ENCODE peak calls at places on chromosome 18, in five cellular contexts. One of them, this sample, is unnamed.

GRCh38 chr18:79388043-79388442 is 7.7 kb upstream of the NFATC1 start:
- DNase-seq in GM12865: no peak
- DNase-seq in AG04449: no peak
- DNase-seq in brain microvascular endothelial cell: no peak
- DNase-seq in body of pancreas: no peak
- DNase-seq in this sample: no peak

GRCh38 chr18:57586243-57587049 is at the start of gene FECH:
- DNase-seq in body of pancreas: peak
- DNase-seq in GM12865: peak
- DNase-seq in AG04449: no peak
- DNase-seq in brain microvascular endothelial cell: peak
- DNase-seq in this sample: peak

GRCh38 chr18:45287531-45287930 is 327.7 kb upstream of the SLC14A2 start:
- DNase-seq in brain microvascular endothelial cell: no peak
- DNase-seq in AG04449: no peak
- DNase-seq in body of pancreas: peak
- DNase-seq in GM12865: no peak
- DNase-seq in this sample: peak

GRCh38 chr18:8754995-8755955 is 49.9 kb downstream of the MTCL1 start:
- DNase-seq in body of pancreas: peak
- DNase-seq in GM12865: peak
- DNase-seq in AG04449: peak
- DNase-seq in brain microvascular endothelial cell: peak
- DNase-seq in this sample: no peak

GRCh38 chr18:64103979-64104378 is 44.9 kb downstream of the LINC00305 start:
- DNase-seq in GM12865: no peak
- DNase-seq in AG04449: no peak
- DNase-seq in brain microvascular endothelial cell: no peak
- DNase-seq in body of pancreas: no peak
- DNase-seq in this sample: no peak

GRCh38 chr18:35201502-35201901 is 39.3 kb upstream of the ZNF397 start:
- DNase-seq in AG04449: no peak
- DNase-seq in body of pancreas: no peak
- DNase-seq in brain microvascular endothelial cell: no peak
- DNase-seq in GM12865: no peak
- DNase-seq in this sample: no peak

GRCh38 chr18:57925706-57926105 is 118.3 kb upstream of the NEDD4L start:
- DNase-seq in brain microvascular endothelial cell: no peak
- DNase-seq in AG04449: peak
- DNase-seq in GM12865: no peak
- DNase-seq in body of pancreas: no peak
- DNase-seq in this sample: no peak

GRCh38 chr18:77132369-77133050 is at the start of gene MBP:
- DNase-seq in brain microvascular endothelial cell: no peak
- DNase-seq in body of pancreas: peak
- DNase-seq in GM12865: peak
- DNase-seq in AG04449: no peak
- DNase-seq in this sample: peak

GRCh38 chr18:33804258-33804657 is 226.2 kb downstream of the ASXL3 start:
- DNase-seq in GM12865: no peak
- DNase-seq in AG04449: no peak
- DNase-seq in body of pancreas: peak
- DNase-seq in brain microvascular endothelial cell: peak
- DNase-seq in this sample: no peak

GRCh38 chr18:25047983-25048382 is 304.0 kb downstream of the ZNF521 start:
- DNase-seq in AG04449: no peak
- DNase-seq in body of pancreas: no peak
- DNase-seq in GM12865: no peak
- DNase-seq in brain microvascular endothelial cell: no peak
- DNase-seq in this sample: no peak

GRCh38 chr18:44309185-44309584 is 371.5 kb upstream of the SETBP1 start:
- DNase-seq in body of pancreas: no peak
- DNase-seq in brain microvascular endothelial cell: no peak
- DNase-seq in GM12865: no peak
- DNase-seq in AG04449: peak
- DNase-seq in this sample: no peak

GRCh38 chr18:46250084-46250811 is 146.1 kb downstream of the HAUS1 start:
- DNase-seq in brain microvascular endothelial cell: peak
- DNase-seq in GM12865: peak
- DNase-seq in AG04449: peak
- DNase-seq in body of pancreas: peak
- DNase-seq in this sample: peak

GRCh38 chr18:43161528-43161927 is 46.0 kb upstream of the RIT2 start:
- DNase-seq in brain microvascular endothelial cell: peak
- DNase-seq in GM12865: no peak
- DNase-seq in AG04449: no peak
- DNase-seq in body of pancreas: no peak
- DNase-seq in this sample: no peak

GRCh38 chr18:54444309-54444914 is 86.7 kb downstream of the C18orf54 start:
- DNase-seq in AG04449: peak
- DNase-seq in GM12865: peak
- DNase-seq in body of pancreas: peak
- DNase-seq in brain microvascular endothelial cell: peak
- DNase-seq in this sample: peak

GRCh38 chr18:45954070-45954712 is 12.9 kb downstream of the EPG5 start:
- DNase-seq in GM12865: no peak
- DNase-seq in brain microvascular endothelial cell: peak
- DNase-seq in body of pancreas: no peak
- DNase-seq in AG04449: peak
- DNase-seq in this sample: no peak

GRCh38 chr18:35203001-35203553 is 37.8 kb upstream of the ZNF397 start:
- DNase-seq in AG04449: no peak
- DNase-seq in body of pancreas: no peak
- DNase-seq in brain microvascular endothelial cell: no peak
- DNase-seq in GM12865: no peak
- DNase-seq in this sample: no peak

GRCh38 chr18:33210575-33211189 is 229.8 kb downstream of the CCDC178 start:
- DNase-seq in brain microvascular endothelial cell: peak
- DNase-seq in GM12865: peak
- DNase-seq in body of pancreas: no peak
- DNase-seq in AG04449: no peak
- DNase-seq in this sample: no peak

GRCh38 chr18:80229342-80229741 is 18.0 kb downstream of the PARD6G start:
- DNase-seq in brain microvascular endothelial cell: no peak
- DNase-seq in AG04449: no peak
- DNase-seq in GM12865: no peak
- DNase-seq in body of pancreas: no peak
- DNase-seq in this sample: no peak

GRCh38 chr18:43482600-43482999 is 205.3 kb upstream of the SYT4 start:
- DNase-seq in GM12865: no peak
- DNase-seq in body of pancreas: no peak
- DNase-seq in AG04449: no peak
- DNase-seq in brain microvascular endothelial cell: no peak
- DNase-seq in this sample: no peak

GRCh38 chr18:24741961-24742738 is 281.7 kb downstream of the HRH4 start:
- DNase-seq in AG04449: no peak
- DNase-seq in brain microvascular endothelial cell: no peak
- DNase-seq in GM12865: no peak
- DNase-seq in body of pancreas: no peak
- DNase-seq in this sample: no peak

GRCh38 chr18:79395761-79396404 is at the start of gene NFATC1:
- DNase-seq in AG04449: no peak
- DNase-seq in GM12865: peak
- DNase-seq in body of pancreas: peak
- DNase-seq in brain microvascular endothelial cell: peak
- DNase-seq in this sample: peak

GRCh38 chr18:2914185-2914584 is 67.4 kb downstream of the EMILIN2 start:
- DNase-seq in AG04449: no peak
- DNase-seq in brain microvascular endothelial cell: no peak
- DNase-seq in body of pancreas: no peak
- DNase-seq in GM12865: no peak
- DNase-seq in this sample: peak

GRCh38 chr18:79069792-79070151 is 578 bp downstream of the ATP9B start:
- DNase-seq in brain microvascular endothelial cell: no peak
- DNase-seq in AG04449: no peak
- DNase-seq in GM12865: no peak
- DNase-seq in body of pancreas: no peak
- DNase-seq in this sample: no peak

GRCh38 chr18:68925268-68925667 is 127.4 kb downstream of the CCDC102B start:
- DNase-seq in brain microvascular endothelial cell: no peak
- DNase-seq in AG04449: no peak
- DNase-seq in GM12865: peak
- DNase-seq in body of pancreas: no peak
- DNase-seq in this sample: no peak

GRCh38 chr18:33440011-33440383 is 524 bp downstream of the CCDC178 start:
- DNase-seq in GM12865: peak
- DNase-seq in AG04449: peak
- DNase-seq in brain microvascular endothelial cell: peak
- DNase-seq in body of pancreas: peak
- DNase-seq in this sample: peak

GRCh38 chr18:32911660-32912284 is 138.9 kb upstream of the KLHL14 start:
- DNase-seq in brain microvascular endothelial cell: no peak
- DNase-seq in body of pancreas: no peak
- DNase-seq in AG04449: no peak
- DNase-seq in GM12865: no peak
- DNase-seq in this sample: no peak

GRCh38 chr18:35289293-35290069 is 548 bp downstream of the ZSCAN30 start:
- DNase-seq in GM12865: peak
- DNase-seq in AG04449: no peak
- DNase-seq in brain microvascular endothelial cell: no peak
- DNase-seq in body of pancreas: peak
- DNase-seq in this sample: no peak

DNA sequence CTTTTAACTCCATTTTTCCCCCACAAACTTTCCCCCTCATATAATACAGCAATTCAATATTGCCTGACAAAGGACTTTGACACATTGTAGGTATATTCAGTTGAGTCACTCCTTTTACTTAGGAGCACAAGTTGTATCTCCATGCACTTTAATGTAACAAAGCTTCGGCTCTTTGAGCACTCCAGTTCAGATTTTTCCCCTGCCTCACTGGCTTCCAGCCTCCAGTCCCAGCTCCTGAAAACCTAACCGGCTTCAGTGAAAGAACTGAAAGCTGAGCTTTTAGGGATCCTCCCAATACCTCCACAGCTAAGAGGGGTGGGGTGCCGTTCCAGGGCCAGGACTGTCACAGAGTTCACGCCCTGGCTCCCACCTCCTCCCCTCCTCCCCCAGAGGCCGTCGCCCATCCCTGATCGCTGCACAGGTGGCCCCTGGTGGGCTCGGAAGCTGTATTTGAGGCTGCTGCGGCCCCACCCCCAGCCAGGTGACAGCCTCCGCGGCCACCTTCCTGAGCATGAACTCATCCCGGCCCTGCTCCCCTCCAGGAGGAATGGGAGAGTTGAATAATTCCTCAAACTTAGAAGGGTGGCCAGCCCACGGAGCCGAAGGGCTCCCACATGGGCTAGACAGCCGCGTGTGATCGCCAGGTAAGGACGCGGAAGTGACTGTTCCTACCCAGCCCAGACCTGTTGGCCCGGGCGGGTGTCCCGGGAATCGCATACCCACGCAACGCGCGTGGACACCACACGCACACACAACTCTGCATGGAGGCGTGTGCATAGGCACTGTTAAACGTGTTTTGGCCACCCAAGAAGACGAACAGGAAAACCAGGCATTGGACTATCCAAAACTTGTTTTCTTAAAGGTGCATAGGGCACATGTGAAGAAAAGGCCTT is 1.8 kb downstream of the MYO5B start:
- DNase-seq in AG04449: no peak
- DNase-seq in GM12865: no peak
- DNase-seq in brain microvascular endothelial cell: no peak
- DNase-seq in body of pancreas: peak
- DNase-seq in this sample: no peak
- H3K4me3 ChIP-seq in AG04449: no peak
- H3K4me3 ChIP-seq in GM12865: no peak
- H3K4me3 ChIP-seq in brain microvascular endothelial cell: no peak
- H3K4me3 ChIP-seq in body of pancreas: peak
- H3K4me3 ChIP-seq in this sample: no peak

DNA sequence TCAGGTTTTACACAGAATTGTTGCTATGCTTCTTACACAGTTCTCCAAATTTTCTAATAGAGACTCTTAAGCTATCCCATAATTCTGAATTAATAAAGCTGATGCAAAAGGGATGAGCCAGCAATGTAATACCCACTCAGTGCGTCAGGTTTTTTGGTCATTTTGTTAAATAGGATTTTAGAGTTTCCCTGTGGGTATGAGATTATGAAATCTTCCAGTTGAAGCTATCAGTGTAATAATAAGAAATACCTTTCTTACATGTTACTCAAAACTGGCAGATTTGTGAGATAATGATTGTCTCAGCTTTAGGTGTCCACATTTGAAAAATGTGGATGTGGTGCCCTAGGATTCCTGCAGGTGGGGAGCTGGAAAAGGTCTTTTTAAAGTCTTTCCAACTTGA is 44.5 kb downstream of the SOCS6 start:
- DNase-seq in body of pancreas: no peak
- DNase-seq in GM12865: no peak
- DNase-seq in AG04449: no peak
- DNase-seq in brain microvascular endothelial cell: no peak
- DNase-seq in this sample: no peak
- TF ChIP-seq CTCF in body of pancreas: no peak
- TF ChIP-seq CTCF in GM12865: no peak
- TF ChIP-seq CTCF in AG04449: no peak
- TF ChIP-seq CTCF in brain microvascular endothelial cell: no peak
- TF ChIP-seq CTCF in this sample: no peak

GRCh38 chr18:48921305-48922202 is 29.2 kb downstream of the SMAD7 start:
- DNase-seq in brain microvascular endothelial cell: no peak
- DNase-seq in AG04449: no peak
- DNase-seq in body of pancreas: no peak
- DNase-seq in GM12865: no peak
- DNase-seq in this sample: no peak

GRCh38 chr18:48924621-48925601 is 25.9 kb downstream of the SMAD7 start:
- DNase-seq in AG04449: no peak
- DNase-seq in body of pancreas: no peak
- DNase-seq in brain microvascular endothelial cell: no peak
- DNase-seq in GM12865: no peak
- DNase-seq in this sample: no peak

GRCh38 chr18:48922801-48923730 is 27.7 kb downstream of the SMAD7 start:
- DNase-seq in AG04449: peak
- DNase-seq in GM12865: peak
- DNase-seq in body of pancreas: peak
- DNase-seq in brain microvascular endothelial cell: peak
- DNase-seq in this sample: peak

GRCh38 chr18:48922203-48922800 is 28.5 kb downstream of the SMAD7 start:
- DNase-seq in GM12865: no peak
- DNase-seq in body of pancreas: no peak
- DNase-seq in brain microvascular endothelial cell: no peak
- DNase-seq in AG04449: no peak
- DNase-seq in this sample: no peak

GRCh38 chr18:48923746-48924580 is 26.8 kb downstream of the SMAD7 start:
- DNase-seq in AG04449: no peak
- DNase-seq in GM12865: peak
- DNase-seq in brain microvascular endothelial cell: no peak
- DNase-seq in body of pancreas: no peak
- DNase-seq in this sample: no peak
- H3K4me3 ChIP-seq in AG04449: no peak
- H3K4me3 ChIP-seq in GM12865: no peak
- H3K4me3 ChIP-seq in brain microvascular endothelial cell: no peak
- H3K4me3 ChIP-seq in body of pancreas: no peak
- H3K4me3 ChIP-seq in this sample: peak

DNA sequence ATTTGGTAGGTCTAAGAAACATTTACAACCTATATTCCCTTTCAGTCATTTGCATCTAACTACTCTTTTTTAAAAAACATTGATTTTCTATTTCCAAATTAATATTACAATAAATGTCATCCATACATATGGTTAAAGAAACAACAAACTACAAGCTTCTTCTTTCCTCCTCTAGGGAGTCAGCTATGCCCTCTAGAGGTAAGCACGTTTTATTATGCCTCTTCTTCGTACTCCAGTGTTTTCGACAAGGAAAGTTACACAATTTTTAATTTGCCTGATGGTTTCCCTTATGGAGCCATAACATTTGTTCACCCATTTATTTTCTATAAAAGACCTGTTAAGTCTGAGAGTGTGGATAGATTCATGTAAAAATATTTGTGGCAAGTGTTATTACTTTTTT is 183.4 kb upstream of the CDH7 start:
- DNase-seq in body of pancreas: no peak
- DNase-seq in GM12865: no peak
- DNase-seq in AG04449: no peak
- DNase-seq in brain microvascular endothelial cell: no peak
- DNase-seq in this sample: no peak
- TF ChIP-seq CTCF in body of pancreas: peak
- TF ChIP-seq CTCF in GM12865: no peak
- TF ChIP-seq CTCF in AG04449: no peak
- TF ChIP-seq CTCF in brain microvascular endothelial cell: peak
- TF ChIP-seq CTCF in this sample: no peak